ENCODE peak calls at places on chromosome 12, in four cellular contexts. J is HCT116, T is GM12878, F is K562. D is an unnamed sample.

GRCh38 chr12:6915023-6915788 is 826 bp downstream of the ENO2 start:
- DNase-seq in T (no peak), J (no peak), F (peak), D (no peak)

GRCh38 chr12:51821423-51822260 is 26.9 kb downstream of the FIGNL2 start:
- DNase-seq in T (no peak), J (no peak), F (no peak), D (no peak)

GRCh38 chr12:101891462-101891971 is 14.1 kb downstream of the DRAM1 start:
- DNase-seq in T (peak), F (no peak), J (no peak), D (peak)

GRCh38 chr12:119354187-119354586 is 19.7 kb downstream of the CCDC60 start:
- DNase-seq in J (no peak), T (no peak), F (no peak), D (no peak)

GRCh38 chr12:54891717-54892478 is 37.6 kb downstream of the MUCL1 start:
- DNase-seq in T (no peak), F (no peak), J (no peak), D (peak)

GRCh38 chr12:4099276-4099675 is 174.3 kb upstream of the CCND2 start:
- DNase-seq in J (no peak), F (no peak), T (no peak), D (no peak)

GRCh38 chr12:86134571-86134970 is 121.6 kb downstream of the MGAT4C start:
- DNase-seq in F (no peak), J (no peak), T (no peak), D (no peak)

GRCh38 chr12:1605129-1606020 is 11.0 kb upstream of the FBXL14 start:
- DNase-seq in T (no peak), J (peak), F (peak), D (peak)

GRCh38 chr12:100716949-100717732 is 77.4 kb upstream of the ANO4 start:
- DNase-seq in T (no peak), J (no peak), F (no peak), D (no peak)

GRCh38 chr12:76866726-76867125 is 12.1 kb downstream of the CSRP2 start:
- DNase-seq in T (no peak), F (no peak), J (no peak), D (no peak)

GRCh38 chr12:48366131-48366530 is 15.4 kb upstream of the ZNF641 start:
- DNase-seq in J (no peak), T (no peak), F (no peak), D (no peak)

GRCh38 chr12:116002890-116003536 is 274.5 kb downstream of the MED13L start:
- DNase-seq in T (no peak), F (no peak), J (no peak), D (no peak)

GRCh38 chr12:19799216-19799615 is 359.9 kb downstream of the AEBP2 start:
- DNase-seq in F (no peak), T (no peak), J (no peak), D (no peak)

GRCh38 chr12:121562484-121562883 is 18.3 kb downstream of the KDM2B start:
- DNase-seq in T (no peak), F (no peak), J (no peak), D (no peak)

GRCh38 chr12:64473176-64473575 is 21.3 kb downstream of the TBK1 start:
- DNase-seq in T (no peak), J (no peak), F (no peak), D (no peak)

GRCh38 chr12:129423041-129423580 is 480.7 kb downstream of the TMEM132D start:
- DNase-seq in T (no peak), J (no peak), F (no peak), D (no peak)

GRCh38 chr12:94046626-94047410 is 101.6 kb upstream of the PLXNC1 start:
- DNase-seq in J (no peak), F (no peak), T (no peak), D (no peak)

GRCh38 chr12:101698782-101699347 is 1.4 kb downstream of the CHPT1 start:
- DNase-seq in T (no peak), F (peak), J (no peak), D (no peak)

GRCh38 chr12:26798013-26798412 is 35.0 kb downstream of the ITPR2 start:
- DNase-seq in T (peak), J (no peak), F (no peak), D (no peak)

GRCh38 chr12:16347391-16348298 is at the start of gene MGST1:
- DNase-seq in J (peak), F (peak), T (peak), D (peak)

DNA sequence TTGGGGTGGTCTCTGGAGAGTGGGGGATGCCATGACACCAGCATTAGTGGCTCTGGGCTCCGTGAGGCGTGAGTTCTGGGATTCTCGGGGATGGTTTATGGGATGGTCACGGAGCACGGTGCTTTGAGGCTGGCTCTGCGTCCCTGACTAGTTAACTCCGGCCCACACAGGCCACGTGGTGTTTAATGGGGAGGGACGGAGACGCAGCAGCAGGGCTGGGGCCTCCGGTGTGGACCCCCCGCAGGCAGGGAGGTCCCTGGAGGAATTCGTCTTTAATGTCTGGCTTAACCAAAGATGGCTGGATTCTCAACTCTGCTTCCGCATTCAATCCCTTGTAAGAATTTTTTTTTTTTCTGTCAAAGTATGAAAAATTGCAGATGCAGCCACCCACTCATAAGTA is 86.4 kb upstream of the RFLNA start:
- DNase-seq in J (no peak), F (no peak), T (no peak), D (no peak)
- TF ChIP-seq ZBTB33 in J (no peak), F (no peak), T (no peak), D (no peak)

DNA sequence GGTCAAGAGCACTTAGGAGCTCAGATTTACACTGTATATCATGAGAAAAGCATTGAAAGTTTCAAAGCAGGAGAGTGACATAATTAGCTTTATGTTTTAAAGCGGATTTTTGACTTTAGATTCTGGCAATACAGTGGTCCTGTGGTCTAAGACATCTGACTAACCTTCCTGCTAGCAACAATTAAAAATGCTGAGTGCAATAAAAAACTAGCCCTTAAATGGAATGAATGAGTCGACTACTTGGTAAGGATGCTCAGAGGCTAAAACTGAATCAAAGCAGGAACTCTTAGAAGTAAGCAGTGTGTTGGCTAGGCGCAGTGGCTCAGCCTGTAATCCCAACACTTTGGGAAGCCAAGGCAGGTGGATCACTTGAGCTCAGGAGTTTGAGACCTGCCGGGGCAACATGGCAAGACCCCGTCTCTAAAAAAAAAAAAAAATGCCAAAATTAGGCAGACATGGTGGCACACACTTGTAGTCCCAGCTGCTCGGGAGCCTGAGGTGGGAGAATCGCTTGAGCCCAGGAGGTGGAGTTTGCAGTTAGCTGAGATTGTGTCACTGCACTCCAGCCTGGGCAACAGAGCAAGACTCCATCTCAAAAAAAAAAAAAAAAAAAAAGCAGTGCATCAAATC is 18.9 kb downstream of the BICD1 start:
- DNase-seq in J (no peak), T (no peak), F (no peak), D (no peak)
- H3K4me2 ChIP-seq in J (no peak), T (no peak), F (no peak), D (no peak)

DNA sequence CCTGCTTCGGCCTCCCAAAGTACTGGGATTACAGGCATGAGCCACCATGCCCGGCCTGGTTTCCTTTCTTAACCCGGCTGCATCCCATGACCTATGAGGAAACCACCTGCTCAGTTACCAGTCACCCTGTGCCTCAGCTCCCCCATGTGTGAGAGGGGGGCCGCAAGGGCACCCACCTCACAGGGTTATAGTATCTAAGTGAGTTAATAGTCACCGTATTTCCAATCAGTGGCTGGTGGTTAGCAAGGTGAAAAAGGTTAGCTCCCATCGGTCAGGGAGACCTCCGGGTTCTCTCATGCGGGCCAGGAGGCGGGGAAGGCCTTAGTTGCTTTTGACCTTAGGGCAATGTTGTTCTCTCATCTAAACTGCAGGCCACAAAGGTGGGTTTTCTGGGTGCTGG is 6.7 kb downstream of the LRP1 start:
- DNase-seq in F (no peak), J (no peak), T (no peak), D (no peak)
- TF ChIP-seq ZBTB33 in F (no peak), J (no peak), T (no peak), D (no peak)

GRCh38 chr12:88325828-88326214 is 183.7 kb downstream of the TMTC3 start:
- DNase-seq in T (no peak), F (no peak), J (no peak), D (no peak)
- H3K4me2 ChIP-seq in T (no peak), F (no peak), J (no peak), D (no peak)

GRCh38 chr12:75374971-75375370 is 15.9 kb upstream of the GLIPR1L2 start:
- DNase-seq in T (no peak), F (no peak), J (no peak), D (no peak)
- TF ChIP-seq ZBTB33 in T (no peak), F (no peak), J (no peak), D (no peak)

GRCh38 chr12:24993756-24994155 is 44.9 kb upstream of the BCAT1 start:
- DNase-seq in T (no peak), J (no peak), F (no peak), D (no peak)
- H3K4me2 ChIP-seq in T (no peak), J (no peak), F (no peak), D (no peak)

GRCh38 chr12:132284071-132284492 is 45.3 kb downstream of the GALNT9 start:
- DNase-seq in J (no peak), T (no peak), F (no peak), D (no peak)
- TF ChIP-seq ZBTB33 in J (no peak), T (no peak), F (no peak), D (no peak)

D was measured in HepG2.